ENCODE peak calls at places on chromosomes 16 and 17, in eight cellular contexts. One of them, this sample, is unnamed. For H3K9me3 and H3K36me3, the result is how much of the 10 kb centered on the place peaks cover.

GRCh38 chr17:75010683-75011406 is 1.6 kb upstream of the MRPL58 start:
- DNase-seq in CD8-positive, alpha-beta T cell: no peak
- DNase-seq in heart left ventricle: peak
- DNase-seq in body of pancreas: peak
- DNase-seq in left ventricle myocardium inferior: peak
- DNase-seq in transverse colon: peak
- DNase-seq in astrocyte: peak
- DNase-seq in MG63: peak
- DNase-seq in this sample: no peak

GRCh38 chr16:78102122-78102660 is 2.7 kb downstream of the WWOX start:
- DNase-seq in MG63: no peak
- DNase-seq in left ventricle myocardium inferior: no peak
- DNase-seq in CD8-positive, alpha-beta T cell: no peak
- DNase-seq in body of pancreas: no peak
- DNase-seq in heart left ventricle: no peak
- DNase-seq in transverse colon: no peak
- DNase-seq in astrocyte: no peak
- DNase-seq in this sample: no peak

GRCh38 chr16:51113254-51114125 is 37.6 kb downstream of the SALL1 start:
- DNase-seq in heart left ventricle: no peak
- DNase-seq in astrocyte: no peak
- DNase-seq in left ventricle myocardium inferior: no peak
- DNase-seq in CD8-positive, alpha-beta T cell: no peak
- DNase-seq in MG63: no peak
- DNase-seq in body of pancreas: no peak
- DNase-seq in transverse colon: no peak
- DNase-seq in this sample: no peak

GRCh38 chr17:58279016-58279671 is 1.6 kb downstream of the MPO start:
- DNase-seq in CD8-positive, alpha-beta T cell: no peak
- DNase-seq in heart left ventricle: peak
- DNase-seq in transverse colon: peak
- DNase-seq in astrocyte: peak
- DNase-seq in MG63: no peak
- DNase-seq in body of pancreas: peak
- DNase-seq in left ventricle myocardium inferior: peak
- DNase-seq in this sample: no peak

GRCh38 chr17:44084131-44084538 is 13.6 kb downstream of the G6PC3 start:
- DNase-seq in MG63: no peak
- DNase-seq in astrocyte: no peak
- DNase-seq in body of pancreas: no peak
- DNase-seq in CD8-positive, alpha-beta T cell: no peak
- DNase-seq in transverse colon: no peak
- DNase-seq in heart left ventricle: no peak
- DNase-seq in left ventricle myocardium inferior: no peak
- DNase-seq in this sample: no peak

GRCh38 chr16:51151951-51152663 is 1.0 kb upstream of the SALL1 start:
- DNase-seq in left ventricle myocardium inferior: no peak
- DNase-seq in CD8-positive, alpha-beta T cell: no peak
- DNase-seq in body of pancreas: peak
- DNase-seq in MG63: peak
- DNase-seq in heart left ventricle: peak
- DNase-seq in astrocyte: peak
- DNase-seq in transverse colon: peak
- DNase-seq in this sample: peak

GRCh38 chr17:78137392-78138203 is 7.0 kb downstream of the TMC8 start:
- DNase-seq in CD8-positive, alpha-beta T cell: peak
- DNase-seq in body of pancreas: no peak
- DNase-seq in MG63: no peak
- DNase-seq in left ventricle myocardium inferior: no peak
- DNase-seq in astrocyte: no peak
- DNase-seq in transverse colon: peak
- DNase-seq in heart left ventricle: no peak
- DNase-seq in this sample: peak

GRCh38 chr17:43024407-43025289 is at the start of gene RND2:
- DNase-seq in body of pancreas: peak
- DNase-seq in transverse colon: peak
- DNase-seq in MG63: peak
- DNase-seq in CD8-positive, alpha-beta T cell: peak
- DNase-seq in left ventricle myocardium inferior: peak
- DNase-seq in heart left ventricle: peak
- DNase-seq in astrocyte: peak
- DNase-seq in this sample: peak

GRCh38 chr17:71765437-71765836 is 355.4 kb upstream of the SOX9 start:
- DNase-seq in CD8-positive, alpha-beta T cell: no peak
- DNase-seq in heart left ventricle: no peak
- DNase-seq in transverse colon: peak
- DNase-seq in left ventricle myocardium inferior: no peak
- DNase-seq in astrocyte: peak
- DNase-seq in MG63: no peak
- DNase-seq in body of pancreas: no peak
- DNase-seq in this sample: no peak

GRCh38 chr16:24132797-24133155 is 123.4 kb upstream of the CACNG3 start:
- DNase-seq in left ventricle myocardium inferior: no peak
- DNase-seq in body of pancreas: no peak
- DNase-seq in heart left ventricle: no peak
- DNase-seq in astrocyte: no peak
- DNase-seq in CD8-positive, alpha-beta T cell: no peak
- DNase-seq in transverse colon: no peak
- DNase-seq in MG63: no peak
- DNase-seq in this sample: no peak

GRCh38 chr17:79932907-79933306 is 93.7 kb upstream of the CBX4 start:
- DNase-seq in MG63: no peak
- DNase-seq in CD8-positive, alpha-beta T cell: no peak
- DNase-seq in astrocyte: no peak
- DNase-seq in left ventricle myocardium inferior: no peak
- DNase-seq in transverse colon: no peak
- DNase-seq in body of pancreas: no peak
- DNase-seq in heart left ventricle: no peak
- DNase-seq in this sample: no peak

GRCh38 chr17:44769647-44770084 is 10.9 kb downstream of the ADAM11 start:
- DNase-seq in transverse colon: no peak
- DNase-seq in heart left ventricle: no peak
- DNase-seq in left ventricle myocardium inferior: no peak
- DNase-seq in CD8-positive, alpha-beta T cell: peak
- DNase-seq in MG63: no peak
- DNase-seq in astrocyte: no peak
- DNase-seq in body of pancreas: no peak
- DNase-seq in this sample: no peak

GRCh38 chr16:84718-85452 is 6.9 kb downstream of the MPG start:
- DNase-seq in astrocyte: peak
- DNase-seq in transverse colon: peak
- DNase-seq in CD8-positive, alpha-beta T cell: peak
- DNase-seq in left ventricle myocardium inferior: peak
- DNase-seq in heart left ventricle: peak
- DNase-seq in MG63: peak
- DNase-seq in body of pancreas: peak
- DNase-seq in this sample: no peak

GRCh38 chr17:10547351-10547750 is 2.1 kb downstream of the MYH2 start:
- DNase-seq in transverse colon: no peak
- DNase-seq in MG63: no peak
- DNase-seq in heart left ventricle: no peak
- DNase-seq in body of pancreas: no peak
- DNase-seq in astrocyte: no peak
- DNase-seq in left ventricle myocardium inferior: no peak
- DNase-seq in CD8-positive, alpha-beta T cell: no peak
- DNase-seq in this sample: no peak

GRCh38 chr16:856811-857210 is 56.3 kb upstream of the GNG13 start:
- DNase-seq in heart left ventricle: no peak
- DNase-seq in astrocyte: no peak
- DNase-seq in CD8-positive, alpha-beta T cell: no peak
- DNase-seq in transverse colon: no peak
- DNase-seq in MG63: no peak
- DNase-seq in left ventricle myocardium inferior: no peak
- DNase-seq in body of pancreas: no peak
- DNase-seq in this sample: no peak

DNA sequence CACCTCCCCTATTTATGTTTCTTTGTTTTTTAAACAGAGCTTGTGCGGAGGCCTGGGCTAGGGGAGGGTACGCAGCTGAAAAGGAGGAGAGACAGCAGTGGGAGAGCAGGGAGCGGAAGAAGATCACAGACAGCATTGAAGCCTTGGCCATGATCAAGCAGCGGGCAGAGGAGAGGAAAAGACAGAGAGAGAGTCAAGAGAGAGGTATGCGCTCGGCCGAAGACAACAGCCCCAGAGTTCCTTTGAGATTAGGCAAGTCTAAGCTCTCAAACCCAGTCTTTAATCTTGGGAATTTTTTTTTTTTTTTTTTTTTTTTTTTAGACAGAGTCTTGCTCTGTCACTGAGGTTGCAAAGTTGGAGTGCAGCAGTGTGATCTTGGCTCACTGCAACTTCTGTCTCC is 20.6 kb downstream of the DNAAF1 start:
- DNase-seq in transverse colon: no peak
- DNase-seq in MG63: no peak
- DNase-seq in astrocyte: no peak
- DNase-seq in heart left ventricle: no peak
- DNase-seq in body of pancreas: no peak
- DNase-seq in CD8-positive, alpha-beta T cell: no peak
- DNase-seq in left ventricle myocardium inferior: no peak
- DNase-seq in this sample: no peak
- H3K9me3 ChIP-seq in transverse colon: under half
- H3K9me3 ChIP-seq in MG63: under half
- H3K9me3 ChIP-seq in astrocyte: under half
- H3K9me3 ChIP-seq in heart left ventricle: under half
- H3K9me3 ChIP-seq in body of pancreas: under half
- H3K9me3 ChIP-seq in CD8-positive, alpha-beta T cell: under half
- H3K9me3 ChIP-seq in left ventricle myocardium inferior: under half
- H3K9me3 ChIP-seq in this sample: under half

GRCh38 chr17:773467-774319 is 8.4 kb downstream of the GLOD4 start:
- DNase-seq in MG63: no peak
- DNase-seq in left ventricle myocardium inferior: no peak
- DNase-seq in heart left ventricle: no peak
- DNase-seq in transverse colon: no peak
- DNase-seq in astrocyte: no peak
- DNase-seq in body of pancreas: no peak
- DNase-seq in CD8-positive, alpha-beta T cell: no peak
- DNase-seq in this sample: peak
- H3K36me3 ChIP-seq in MG63: under half
- H3K36me3 ChIP-seq in left ventricle myocardium inferior: half or more
- H3K36me3 ChIP-seq in heart left ventricle: half or more
- H3K36me3 ChIP-seq in transverse colon: under half
- H3K36me3 ChIP-seq in astrocyte: half or more
- H3K36me3 ChIP-seq in body of pancreas: under half
- H3K36me3 ChIP-seq in CD8-positive, alpha-beta T cell: half or more
- H3K36me3 ChIP-seq in this sample: half or more

DNA sequence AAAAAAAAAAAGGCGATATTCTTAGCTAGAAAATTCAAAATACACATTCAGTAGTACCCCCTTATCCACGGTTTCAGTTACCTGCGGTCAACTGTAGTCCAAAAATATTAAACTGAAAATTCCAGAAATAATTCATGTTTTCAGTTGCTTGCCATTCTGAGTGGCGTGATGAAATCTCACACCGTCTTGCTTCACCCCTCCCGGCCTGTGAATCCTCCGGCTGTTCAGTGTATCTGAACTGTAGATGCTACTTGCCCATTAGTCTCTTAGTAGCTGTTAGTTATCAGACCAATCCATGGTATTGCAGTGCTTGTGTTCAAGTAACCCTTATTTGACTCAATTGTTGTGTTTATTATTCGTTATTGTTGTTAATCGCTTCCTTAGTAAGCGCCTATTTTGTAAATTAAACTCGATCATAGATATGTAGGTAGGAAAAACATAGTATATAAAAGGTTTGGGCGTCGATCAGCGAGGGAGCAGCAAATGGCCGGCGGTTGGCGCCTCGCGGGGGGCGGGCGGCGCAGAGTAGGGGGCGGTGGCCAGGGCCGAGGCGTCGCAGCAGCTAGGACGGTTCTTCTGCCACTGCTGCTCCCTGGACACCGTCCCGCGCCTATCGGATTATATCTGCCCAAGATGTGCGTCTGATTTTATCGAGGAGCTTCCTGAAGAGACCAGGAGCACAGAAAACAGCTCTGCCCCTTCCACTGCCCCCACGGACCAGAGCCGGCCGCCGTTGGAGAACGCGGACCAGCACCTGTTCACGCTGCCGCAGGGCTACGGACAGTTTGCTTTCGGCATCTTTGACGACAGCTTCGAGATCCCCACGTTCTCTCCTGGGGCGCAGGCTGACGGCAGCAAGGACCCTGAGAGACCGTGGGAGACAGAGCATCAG is 39.8 kb upstream of the AKAP1 start:
- DNase-seq in body of pancreas: no peak
- DNase-seq in astrocyte: no peak
- DNase-seq in heart left ventricle: no peak
- DNase-seq in transverse colon: no peak
- DNase-seq in CD8-positive, alpha-beta T cell: no peak
- DNase-seq in left ventricle myocardium inferior: no peak
- DNase-seq in MG63: no peak
- DNase-seq in this sample: no peak
- H3K4me3 ChIP-seq in body of pancreas: no peak
- H3K4me3 ChIP-seq in astrocyte: no peak
- H3K4me3 ChIP-seq in heart left ventricle: peak
- H3K4me3 ChIP-seq in transverse colon: peak
- H3K4me3 ChIP-seq in CD8-positive, alpha-beta T cell: peak
- H3K4me3 ChIP-seq in left ventricle myocardium inferior: peak
- H3K4me3 ChIP-seq in MG63: no peak
- H3K4me3 ChIP-seq in this sample: no peak

GRCh38 chr17:14311186-14311705 is 10.4 kb downstream of the HS3ST3B1 start:
- DNase-seq in CD8-positive, alpha-beta T cell: no peak
- DNase-seq in transverse colon: no peak
- DNase-seq in MG63: no peak
- DNase-seq in left ventricle myocardium inferior: no peak
- DNase-seq in astrocyte: no peak
- DNase-seq in heart left ventricle: no peak
- DNase-seq in body of pancreas: no peak
- DNase-seq in this sample: no peak

GRCh38 chr17:14312522-14312921 is 11.6 kb downstream of the HS3ST3B1 start:
- DNase-seq in CD8-positive, alpha-beta T cell: no peak
- DNase-seq in body of pancreas: no peak
- DNase-seq in astrocyte: no peak
- DNase-seq in heart left ventricle: no peak
- DNase-seq in MG63: no peak
- DNase-seq in left ventricle myocardium inferior: no peak
- DNase-seq in transverse colon: no peak
- DNase-seq in this sample: no peak

GRCh38 chr17:14310584-14310983 is 9.7 kb downstream of the HS3ST3B1 start:
- DNase-seq in heart left ventricle: no peak
- DNase-seq in astrocyte: no peak
- DNase-seq in body of pancreas: no peak
- DNase-seq in left ventricle myocardium inferior: peak
- DNase-seq in transverse colon: no peak
- DNase-seq in MG63: no peak
- DNase-seq in CD8-positive, alpha-beta T cell: no peak
- DNase-seq in this sample: no peak

GRCh38 chr17:14310101-14310500 is 9.2 kb downstream of the HS3ST3B1 start:
- DNase-seq in body of pancreas: no peak
- DNase-seq in transverse colon: no peak
- DNase-seq in MG63: no peak
- DNase-seq in CD8-positive, alpha-beta T cell: no peak
- DNase-seq in left ventricle myocardium inferior: no peak
- DNase-seq in astrocyte: no peak
- DNase-seq in heart left ventricle: no peak
- DNase-seq in this sample: no peak

DNA sequence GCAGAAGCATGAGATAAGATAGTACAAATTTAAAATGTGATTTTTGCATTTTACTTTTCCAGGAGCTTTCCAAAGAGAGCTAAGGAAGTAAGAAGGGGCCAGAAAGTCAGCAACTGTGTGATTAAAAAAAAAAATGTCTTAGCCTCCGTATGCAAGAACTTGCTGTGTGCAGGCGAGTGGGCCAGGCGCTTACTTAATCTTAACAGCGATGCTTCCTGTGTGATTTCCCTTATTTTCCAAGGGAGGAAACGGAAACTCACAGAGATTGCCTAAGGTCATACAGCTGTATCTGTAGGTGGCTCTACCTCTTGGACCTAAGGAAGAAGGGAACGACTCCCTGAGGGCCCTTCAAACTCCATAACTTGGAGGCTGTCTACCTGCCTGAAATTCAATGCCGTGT is 11.1 kb downstream of the HS3ST3B1 start:
- DNase-seq in astrocyte: no peak
- DNase-seq in left ventricle myocardium inferior: no peak
- DNase-seq in transverse colon: no peak
- DNase-seq in body of pancreas: no peak
- DNase-seq in CD8-positive, alpha-beta T cell: no peak
- DNase-seq in MG63: no peak
- DNase-seq in heart left ventricle: no peak
- DNase-seq in this sample: no peak
- H3K9me3 ChIP-seq in astrocyte: under half
- H3K9me3 ChIP-seq in left ventricle myocardium inferior: under half
- H3K9me3 ChIP-seq in transverse colon: under half
- H3K9me3 ChIP-seq in body of pancreas: under half
- H3K9me3 ChIP-seq in CD8-positive, alpha-beta T cell: under half
- H3K9me3 ChIP-seq in MG63: under half
- H3K9me3 ChIP-seq in heart left ventricle: under half
- H3K9me3 ChIP-seq in this sample: under half

This sample was measured in HAP-1.